ENCODE peak calls at places on chromosomes 5 and 9, in eight cellular contexts. V is tibial artery, T is fibroblast of the aortic adventitia, K is dorsolateral prefrontal cortex, I is cardiac muscle cell, Z is activated B cell treated with CpG ODN at 0.5 μM for 24 hours, N is stomach, L is neural crest cell. M is an unnamed sample.

GRCh38 chr5:132183723-132184122 is 43.9 kb downstream of the P4HA2 start:
- DNase-seq in V (no peak), T (peak; percentile 43), K (no peak), I (no peak), Z (no peak), N (no peak), L (no peak), M (no peak)

GRCh38 chr5:132751444-132751843 is 4.2 kb downstream of the CCNI2 start:
- DNase-seq in V (peak; percentile 85), T (peak; percentile 98), K (no peak), I (no peak), Z (no peak), N (no peak), L (no peak), M (no peak)

GRCh38 chr9:89484475-89485404 is 13.2 kb downstream of the SEMA4D start:
- DNase-seq in V (no peak), T (no peak), K (no peak), I (no peak), Z (no peak), N (no peak), L (no peak), M (no peak)

GRCh38 chr5:91357012-91357634 is 26.0 kb downstream of the ARRDC3 start:
- DNase-seq in V (no peak), T (no peak), K (no peak), I (peak; percentile 33), Z (no peak), N (peak; percentile 58), L (no peak), M (no peak)

GRCh38 chr9:108994695-108995094 is 18.6 kb downstream of the CTNNAL1 start:
- DNase-seq in V (peak; percentile 27), T (peak; percentile 65), K (no peak), I (peak; percentile 14), Z (no peak), N (peak; percentile 65), L (no peak), M (no peak)

GRCh38 chr9:111597852-111598729 is 1.4 kb downstream of the PTGR1 start:
- DNase-seq in V (peak; percentile 60), T (peak; percentile 77), K (peak; percentile 53), I (peak; percentile 66), Z (peak; percentile 27), N (peak; percentile 69), L (peak; percentile 35), M (peak; percentile 40)

GRCh38 chr9:35756275-35756742 is 2.2 kb upstream of the MSMP start:
- DNase-seq in V (no peak), T (no peak), K (no peak), I (peak; percentile 62), Z (no peak), N (peak; percentile 74), L (peak; percentile 69), M (no peak)

GRCh38 chr9:22452415-22453010 is 5.9 kb downstream of the DMRTA1 start:
- DNase-seq in V (peak; percentile 51), T (peak; percentile 60), K (no peak), I (peak; percentile 55), Z (no peak), N (peak; percentile 63), L (peak; percentile 19), M (peak; percentile 59)

GRCh38 chr5:90746119-90746518 is 187.5 kb downstream of the ADGRV1 start:
- DNase-seq in V (no peak), T (no peak), K (no peak), I (no peak), Z (no peak), N (no peak), L (no peak), M (no peak)

GRCh38 chr5:59540366-59540765 is 353.2 kb downstream of the PDE4D start:
- DNase-seq in V (no peak), T (no peak), K (no peak), I (no peak), Z (no peak), N (peak; percentile 28), L (no peak), M (no peak)

GRCh38 chr5:98639258-98639657 is 134.2 kb upstream of the RGMB start:
- DNase-seq in V (no peak), T (no peak), K (no peak), I (no peak), Z (no peak), N (no peak), L (no peak), M (no peak)

GRCh38 chr9:14322211-14323082 is 8.5 kb upstream of the NFIB start:
- DNase-seq in V (peak; percentile 91), T (peak; percentile 94), K (peak; percentile 84), I (peak; percentile 94), Z (peak; percentile 64), N (peak; percentile 94), L (peak; percentile 82), M (peak; percentile 83)

GRCh38 chr9:20087481-20087880 is 298.6 kb upstream of the SLC24A2 start:
- DNase-seq in V (no peak), T (peak; percentile 16), K (no peak), I (no peak), Z (no peak), N (no peak), L (no peak), M (no peak)

GRCh38 chr5:12934722-12935121 is 1009.8 kb downstream of the DNAH5 start:
- DNase-seq in V (no peak), T (no peak), K (no peak), I (no peak), Z (no peak), N (no peak), L (no peak), M (no peak)

GRCh38 chr5:57383093-57383861 is 99.3 kb downstream of the ACTBL2 start:
- DNase-seq in V (no peak), T (peak; percentile 92), K (no peak), I (no peak), Z (no peak), N (no peak), L (no peak), M (no peak)
- TF ChIP-seq CTCF in V (peak; percentile 38), T (peak; percentile 41), K (no peak), I (peak; percentile 39), Z (no peak), N (no peak), L (no peak), M (no peak)

DNA sequence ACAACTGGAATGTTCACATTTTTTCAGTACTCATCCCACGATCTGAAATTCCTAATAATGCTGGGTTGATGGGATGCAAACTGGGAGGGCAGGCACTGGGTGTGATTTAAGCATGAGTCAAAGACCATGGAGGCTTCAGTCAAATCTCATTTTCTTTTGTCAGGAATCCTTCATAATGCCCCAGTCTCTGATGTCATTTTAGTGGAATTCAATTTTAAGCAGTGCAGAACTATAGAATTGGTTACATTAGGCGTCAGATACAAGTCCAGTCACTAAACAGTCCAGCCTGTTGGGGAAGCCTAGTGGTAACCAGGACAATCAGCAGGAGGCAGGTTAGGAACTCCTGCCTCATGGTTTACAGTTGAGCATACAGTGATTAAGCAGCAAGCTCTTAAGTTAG is 41.0 kb upstream of the TMEM215 start:
- DNase-seq in V (no peak), T (no peak), K (no peak), I (no peak), Z (no peak), N (no peak), L (no peak), M (no peak)
- TF ChIP-seq CTCF in V (no peak), T (no peak), K (no peak), I (no peak), Z (no peak), N (no peak), L (no peak), M (no peak)

GRCh38 chr5:149549461-149550266 is 1.6 kb downstream of the CSNK1A1 start:
- DNase-seq in V (no peak), T (peak; percentile 62), K (no peak), I (peak; percentile 68), Z (peak; percentile 34), N (peak; percentile 44), L (no peak), M (no peak)
- TF ChIP-seq CTCF in V (no peak), T (peak; percentile 9), K (no peak), I (no peak), Z (no peak), N (no peak), L (no peak), M (no peak)

GRCh38 chr5:53089481-53089976 is 20.0 kb downstream of the MOCS2 start:
- DNase-seq in V (no peak), T (peak; percentile 53), K (no peak), I (no peak), Z (no peak), N (no peak), L (no peak), M (no peak)

GRCh38 chr5:53092242-53092641 is 17.3 kb downstream of the MOCS2 start:
- DNase-seq in V (no peak), T (no peak), K (no peak), I (no peak), Z (no peak), N (no peak), L (no peak), M (no peak)

GRCh38 chr5:53087596-53087995 is 22.0 kb downstream of the MOCS2 start:
- DNase-seq in V (no peak), T (no peak), K (peak; percentile 63), I (no peak), Z (no peak), N (no peak), L (no peak), M (no peak)

GRCh38 chr5:53090229-53090628 is 19.3 kb downstream of the MOCS2 start:
- DNase-seq in V (no peak), T (no peak), K (no peak), I (no peak), Z (no peak), N (no peak), L (no peak), M (no peak)

DNA sequence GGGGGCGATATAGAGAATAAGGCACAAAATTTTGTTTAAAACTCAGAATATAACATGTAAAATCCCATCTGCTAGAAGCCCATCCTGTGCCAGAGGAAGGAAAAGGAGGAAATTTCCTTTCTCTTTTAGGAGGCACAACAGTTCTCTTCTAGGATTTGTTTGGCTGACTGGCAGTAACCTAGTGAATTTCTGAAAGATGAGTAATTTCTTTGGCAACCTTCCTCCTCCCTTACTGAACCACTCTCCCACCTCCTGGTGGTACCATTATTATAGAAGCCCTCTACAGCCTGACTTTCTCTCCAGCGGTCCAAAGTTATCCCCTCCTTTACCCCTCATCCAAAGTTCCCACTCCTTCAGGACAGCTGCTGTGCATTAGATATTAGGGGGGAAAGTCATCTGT is 18.3 kb downstream of the MOCS2 start:
- DNase-seq in V (no peak), T (peak; percentile 72), K (no peak), I (no peak), Z (no peak), N (no peak), L (no peak), M (no peak)
- TF ChIP-seq CTCF in V (no peak), T (no peak), K (no peak), I (no peak), Z (no peak), N (no peak), L (no peak), M (no peak)

DNA sequence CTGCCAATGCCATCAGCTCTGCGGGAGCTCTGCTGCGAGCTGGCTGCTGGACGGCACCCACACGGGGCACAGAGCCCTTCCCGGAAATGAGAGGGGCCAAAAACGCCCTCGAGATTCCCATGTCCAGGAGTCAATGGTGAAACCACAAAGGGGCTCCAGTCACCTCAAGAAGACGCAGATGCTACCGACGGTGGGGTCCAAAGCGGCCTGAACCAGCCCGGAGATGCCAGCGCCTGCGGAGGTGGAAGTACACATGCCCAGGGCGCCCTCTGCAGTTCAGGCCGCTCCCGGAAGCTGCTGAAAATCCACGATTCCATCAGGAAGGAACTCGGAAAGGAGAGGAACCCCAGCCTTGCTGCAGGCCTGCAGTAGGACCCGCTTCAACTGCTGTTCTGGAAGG is 82.4 kb upstream of the SELENOP start:
- DNase-seq in V (no peak), T (no peak), K (no peak), I (no peak), Z (no peak), N (no peak), L (no peak), M (no peak)
- TF ChIP-seq CTCF in V (no peak), T (peak; percentile 21), K (peak; percentile 19), I (peak; percentile 47), Z (no peak), N (no peak), L (peak; percentile 21), M (no peak)

GRCh38 chr9:134336174-134336705 is 10.0 kb downstream of the RXRA start:
- DNase-seq in V (no peak), T (no peak), K (no peak), I (no peak), Z (no peak), N (no peak), L (no peak), M (no peak)
- TF ChIP-seq CTCF in V (no peak), T (no peak), K (no peak), I (no peak), Z (no peak), N (no peak), L (no peak), M (no peak)

M was measured in mesothelial cell of epicardium.